ENCODE peak calls at places on chromosomes 7 and 10, in eight cellular contexts. F is SK-N-SH treated with all-trans-retinoic acid at 6 μM for 48 hours; P is HCT116; V is activated naive CD8-positive, alpha-beta T cell treated with anti-CD3 and anti-CD28 coated beads, Interleukin-2, amount 10 ng/mL, durations not matched to agents 7 days and 5 days; C is left lobe of liver; J is K562; A is mucosa of descending colon; X is stimulated activated naive CD8-positive, alpha-beta T cell treated with anti-CD3 and anti-CD28 coated beads, Interleukin-15, Interleukin-2, amounts not matched to agents 100 U/mL and 50 U/mL, for 24 hours. O is an unnamed sample.
A peak's percentile ranks its signal among the peaks of the same experiment; 100 is the strongest.

GRCh38 chr10:72455889-72456588 is 101.3 kb upstream of the DNAJB12 start:
- ATAC-seq in A (peak; percentile 25), V (no peak), C (peak; percentile 47), F (peak; percentile 24), P (no peak), J (peak; percentile 74), X (no peak), O (no peak)

GRCh38 chr7:70569335-70569819 is 562.6 kb upstream of the GALNT17 start:
- ATAC-seq in A (no peak), P (no peak), C (no peak), F (peak; percentile 11), X (no peak), J (peak; percentile 95), V (no peak), O (no peak)

GRCh38 chr7:92228742-92229141 is 17.0 kb downstream of the KRIT1 start:
- ATAC-seq in C (no peak), V (no peak), A (no peak), X (no peak), P (no peak), F (no peak), J (no peak), O (no peak)

GRCh38 chr10:49508249-49508648 is 30.7 kb downstream of the ERCC6 start:
- ATAC-seq in F (no peak), P (no peak), J (no peak), X (peak; percentile 77), C (no peak), A (no peak), V (peak; percentile 85), O (no peak)

GRCh38 chr10:22597142-22597541 is 117.2 kb downstream of the PIP4K2A start:
- ATAC-seq in J (no peak), P (no peak), X (peak; percentile 67), A (peak; percentile 73), C (peak; percentile 49), F (peak; percentile 51), V (peak; percentile 55), O (peak; percentile 21)

GRCh38 chr10:93821051-93821772 is 63.5 kb downstream of the LGI1 start:
- ATAC-seq in X (no peak), J (no peak), P (peak; percentile 44), C (peak; percentile 75), A (peak; percentile 63), V (no peak), F (peak; percentile 51), O (no peak)

GRCh38 chr7:17774248-17774647 is 166.0 kb downstream of the SNX13 start:
- ATAC-seq in C (no peak), V (no peak), P (peak; percentile 31), J (peak; percentile 47), F (no peak), X (no peak), A (peak; percentile 20), O (peak; percentile 53)

GRCh38 chr7:150721970-150722373 is 5.6 kb downstream of the GIMAP1 start:
- ATAC-seq in C (no peak), P (no peak), J (no peak), F (no peak), V (peak; percentile 13), X (no peak), A (no peak), O (no peak)

GRCh38 chr10:73922007-73922863 is 11.3 kb downstream of the PLAU start:
- ATAC-seq in J (no peak), P (no peak), A (no peak), V (peak; percentile 81), X (peak; percentile 59), F (no peak), C (no peak), O (no peak)

GRCh38 chr10:30831401-30831800 is 200.3 kb downstream of the ZNF438 start:
- ATAC-seq in A (no peak), F (no peak), C (no peak), V (no peak), J (no peak), P (no peak), X (no peak), O (no peak)

GRCh38 chr7:154744226-154744860 is 258.6 kb downstream of the PAXIP1 start:
- ATAC-seq in P (peak; percentile 79), A (peak; percentile 76), F (peak; percentile 49), X (no peak), V (no peak), J (peak; percentile 96), C (peak; percentile 71), O (no peak)

GRCh38 chr10:35933491-35933890 is 291.4 kb upstream of the FZD8 start:
- ATAC-seq in V (no peak), F (no peak), A (peak; percentile 61), P (no peak), C (peak; percentile 58), J (no peak), X (no peak), O (no peak)

GRCh38 chr10:114698271-114699185 is 40.5 kb upstream of the ABLIM1 start:
- ATAC-seq in A (no peak), C (no peak), X (no peak), V (no peak), F (peak; percentile 89), J (no peak), P (no peak), O (no peak)

GRCh38 chr7:34048445-34048844 is 143.1 kb downstream of the BMPER start:
- ATAC-seq in P (no peak), A (no peak), X (no peak), J (no peak), F (peak; percentile 63), V (no peak), C (no peak), O (no peak)

GRCh38 chr7:33399528-33400213 is 270.3 kb downstream of the BBS9 start:
- ATAC-seq in C (no peak), X (no peak), J (no peak), F (no peak), A (no peak), V (no peak), P (no peak), O (no peak)

GRCh38 chr10:91206837-91207474 is 13.5 kb upstream of the PCGF5 start:
- ATAC-seq in P (no peak), V (peak; percentile 50), C (no peak), A (peak; percentile 41), F (no peak), X (no peak), J (no peak), O (no peak)

GRCh38 chr10:78520737-78521430 is 487.2 kb downstream of the RPS24 start:
- ATAC-seq in F (peak; percentile 80), C (no peak), A (peak; percentile 69), J (peak; percentile 73), V (peak; percentile 95), X (peak; percentile 71), P (peak; percentile 98), O (peak; percentile 82)

GRCh38 chr7:98211221-98211675 is at the start of gene BHLHA15:
- ATAC-seq in C (peak; percentile 85), F (peak; percentile 17), V (peak; percentile 26), X (peak; percentile 30), A (peak; percentile 76), J (peak; percentile 76), P (peak; percentile 89), O (no peak)

GRCh38 chr7:46747869-46748576 is 827.0 kb upstream of the IGFBP3 start:
- ATAC-seq in A (no peak), C (no peak), V (no peak), J (no peak), P (no peak), F (no peak), X (no peak), O (no peak)

GRCh38 chr10:77608281-77608680 is 29.3 kb downstream of the KCNMA1 start:
- ATAC-seq in C (no peak), F (no peak), A (no peak), V (no peak), P (no peak), J (no peak), X (no peak), O (no peak)

O was measured in esophagus mucosa.